ENCODE peak calls at places on chromosomes 11 and 22, in five cellular contexts. One of them, this sample, is unnamed.

GRCh38 chr22:37669586-37669985 is 5.8 kb upstream of the LGALS1 start:
- DNase-seq in WERI-Rb-1: no peak
- DNase-seq in PC-3: no peak
- DNase-seq in psoas muscle: no peak
- DNase-seq in kidney: no peak
- DNase-seq in this sample: no peak

GRCh38 chr11:18633256-18634139 is 644 bp downstream of the SPTY2D1 start:
- DNase-seq in WERI-Rb-1: no peak
- DNase-seq in kidney: no peak
- DNase-seq in PC-3: no peak
- DNase-seq in psoas muscle: no peak
- DNase-seq in this sample: no peak

GRCh38 chr11:48210052-48210451 is 6.6 kb upstream of the OR4B1 start:
- DNase-seq in PC-3: peak; percentile 35
- DNase-seq in WERI-Rb-1: no peak
- DNase-seq in psoas muscle: no peak
- DNase-seq in kidney: no peak
- DNase-seq in this sample: no peak

GRCh38 chr11:8757047-8757446 is 74.5 kb downstream of the RPL27A start:
- DNase-seq in psoas muscle: no peak
- DNase-seq in PC-3: peak; percentile 30
- DNase-seq in WERI-Rb-1: no peak
- DNase-seq in kidney: no peak
- DNase-seq in this sample: no peak

GRCh38 chr22:43234299-43234988 is 47.5 kb upstream of the TTLL12 start:
- DNase-seq in PC-3: no peak
- DNase-seq in kidney: no peak
- DNase-seq in psoas muscle: no peak
- DNase-seq in WERI-Rb-1: no peak
- DNase-seq in this sample: no peak

GRCh38 chr11:121419839-121420238 is 32.3 kb upstream of the SORL1 start:
- DNase-seq in WERI-Rb-1: no peak
- DNase-seq in psoas muscle: no peak
- DNase-seq in PC-3: no peak
- DNase-seq in kidney: no peak
- DNase-seq in this sample: no peak

GRCh38 chr22:47125603-47126002 is 363.2 kb downstream of the TBC1D22A start:
- DNase-seq in psoas muscle: no peak
- DNase-seq in PC-3: no peak
- DNase-seq in WERI-Rb-1: no peak
- DNase-seq in kidney: no peak
- DNase-seq in this sample: no peak

GRCh38 chr11:69260622-69261021 is 33.3 kb upstream of the MYEOV start:
- DNase-seq in WERI-Rb-1: no peak
- DNase-seq in psoas muscle: no peak
- DNase-seq in kidney: no peak
- DNase-seq in PC-3: no peak
- DNase-seq in this sample: no peak

GRCh38 chr11:110795124-110795624 is 82.9 kb upstream of the ARHGAP20 start:
- DNase-seq in PC-3: no peak
- DNase-seq in psoas muscle: no peak
- DNase-seq in kidney: no peak
- DNase-seq in WERI-Rb-1: no peak
- DNase-seq in this sample: no peak

GRCh38 chr22:46866591-46866990 is 104.1 kb downstream of the TBC1D22A start:
- DNase-seq in kidney: no peak
- DNase-seq in psoas muscle: no peak
- DNase-seq in WERI-Rb-1: no peak
- DNase-seq in PC-3: peak; percentile 56
- DNase-seq in this sample: no peak

GRCh38 chr22:28736296-28737155 is 5.1 kb downstream of the CHEK2 start:
- DNase-seq in psoas muscle: no peak
- DNase-seq in kidney: no peak
- DNase-seq in WERI-Rb-1: no peak
- DNase-seq in PC-3: no peak
- DNase-seq in this sample: peak; percentile 43

GRCh38 chr11:90213322-90213721 is 9.5 kb downstream of the CHORDC1 start:
- DNase-seq in kidney: no peak
- DNase-seq in PC-3: no peak
- DNase-seq in WERI-Rb-1: no peak
- DNase-seq in psoas muscle: no peak
- DNase-seq in this sample: no peak

GRCh38 chr11:119046489-119046888 is 10.5 kb downstream of the HYOU1 start:
- DNase-seq in PC-3: no peak
- DNase-seq in kidney: peak; percentile 46
- DNase-seq in WERI-Rb-1: no peak
- DNase-seq in psoas muscle: no peak
- DNase-seq in this sample: no peak

GRCh38 chr22:22208657-22209056 is 35.9 kb upstream of the VPREB1 start:
- DNase-seq in WERI-Rb-1: no peak
- DNase-seq in PC-3: no peak
- DNase-seq in kidney: no peak
- DNase-seq in psoas muscle: no peak
- DNase-seq in this sample: no peak

GRCh38 chr11:95134491-95134890 is 44.8 kb downstream of the ENDOD1 start:
- DNase-seq in kidney: no peak
- DNase-seq in WERI-Rb-1: peak; percentile 18
- DNase-seq in psoas muscle: no peak
- DNase-seq in PC-3: peak; percentile 95
- DNase-seq in this sample: no peak

GRCh38 chr22:38314992-38315800 is 2.0 kb downstream of the CSNK1E start:
- DNase-seq in psoas muscle: no peak
- DNase-seq in PC-3: no peak
- DNase-seq in kidney: no peak
- DNase-seq in WERI-Rb-1: no peak
- DNase-seq in this sample: no peak

GRCh38 chr11:78567209-78567608 is 7.5 kb downstream of the NARS2 start:
- DNase-seq in psoas muscle: no peak
- DNase-seq in PC-3: peak; percentile 79
- DNase-seq in kidney: no peak
- DNase-seq in WERI-Rb-1: no peak
- DNase-seq in this sample: no peak

GRCh38 chr11:386483-386882 is 7.5 kb upstream of the PKP3 start:
- DNase-seq in kidney: no peak
- DNase-seq in WERI-Rb-1: no peak
- DNase-seq in PC-3: no peak
- DNase-seq in psoas muscle: no peak
- DNase-seq in this sample: no peak

GRCh38 chr11:132430352-132431091 is 1060.1 kb downstream of the NTM start:
- DNase-seq in kidney: no peak
- DNase-seq in PC-3: no peak
- DNase-seq in WERI-Rb-1: no peak
- DNase-seq in psoas muscle: peak; percentile 55
- DNase-seq in this sample: no peak

GRCh38 chr11:31535479-31535878 is 25.9 kb downstream of the ELP4 start:
- DNase-seq in PC-3: no peak
- DNase-seq in psoas muscle: no peak
- DNase-seq in WERI-Rb-1: no peak
- DNase-seq in kidney: no peak
- DNase-seq in this sample: no peak

GRCh38 chr11:76030286-76030685 is 176.0 kb downstream of the WNT11 start:
- DNase-seq in psoas muscle: no peak
- DNase-seq in WERI-Rb-1: no peak
- DNase-seq in PC-3: peak; percentile 99
- DNase-seq in kidney: no peak
- DNase-seq in this sample: no peak

GRCh38 chr11:76574406-76574805 is 96.1 kb downstream of the LRRC32 start:
- DNase-seq in kidney: no peak
- DNase-seq in PC-3: no peak
- DNase-seq in psoas muscle: no peak
- DNase-seq in WERI-Rb-1: no peak
- DNase-seq in this sample: no peak

GRCh38 chr11:10400856-10401255 is 54.2 kb upstream of the AMPD3 start:
- DNase-seq in psoas muscle: no peak
- DNase-seq in WERI-Rb-1: no peak
- DNase-seq in PC-3: peak; percentile 35
- DNase-seq in kidney: no peak
- DNase-seq in this sample: no peak

GRCh38 chr11:1342946-1343345 is 33.5 kb upstream of the TOLLIP start:
- DNase-seq in WERI-Rb-1: no peak
- DNase-seq in psoas muscle: no peak
- DNase-seq in PC-3: no peak
- DNase-seq in kidney: no peak
- DNase-seq in this sample: no peak

GRCh38 chr11:114162719-114163123 is 103.2 kb downstream of the ZBTB16 start:
- DNase-seq in psoas muscle: peak; percentile 92
- DNase-seq in PC-3: peak; percentile 95
- DNase-seq in kidney: peak; percentile 95
- DNase-seq in WERI-Rb-1: no peak
- DNase-seq in this sample: no peak

GRCh38 chr22:40728731-40729189 is 49.5 kb downstream of the MCHR1 start:
- DNase-seq in PC-3: no peak
- DNase-seq in psoas muscle: no peak
- DNase-seq in kidney: no peak
- DNase-seq in WERI-Rb-1: peak; percentile 20
- DNase-seq in this sample: no peak

GRCh38 chr11:45180158-45180887 is 33.9 kb downstream of the PRDM11 start:
- DNase-seq in psoas muscle: peak; percentile 86
- DNase-seq in PC-3: peak; percentile 56
- DNase-seq in kidney: peak; percentile 87
- DNase-seq in WERI-Rb-1: peak; percentile 70
- DNase-seq in this sample: no peak

GRCh38 chr11:72378704-72379383 is 55.5 kb downstream of the CLPB start:
- DNase-seq in WERI-Rb-1: no peak
- DNase-seq in PC-3: no peak
- DNase-seq in psoas muscle: peak; percentile 83
- DNase-seq in kidney: no peak
- DNase-seq in this sample: no peak

GRCh38 chr22:44775862-44776261 is 23.5 kb downstream of the ARHGAP8 start:
- DNase-seq in kidney: peak; percentile 51
- DNase-seq in WERI-Rb-1: no peak
- DNase-seq in psoas muscle: no peak
- DNase-seq in PC-3: peak; percentile 21
- DNase-seq in this sample: no peak

GRCh38 chr22:36286096-36286957 is 33.4 kb downstream of the APOL1 start:
- DNase-seq in WERI-Rb-1: peak; percentile 73
- DNase-seq in kidney: peak; percentile 86
- DNase-seq in PC-3: peak; percentile 69
- DNase-seq in psoas muscle: peak; percentile 90
- DNase-seq in this sample: peak; percentile 64

DNA sequence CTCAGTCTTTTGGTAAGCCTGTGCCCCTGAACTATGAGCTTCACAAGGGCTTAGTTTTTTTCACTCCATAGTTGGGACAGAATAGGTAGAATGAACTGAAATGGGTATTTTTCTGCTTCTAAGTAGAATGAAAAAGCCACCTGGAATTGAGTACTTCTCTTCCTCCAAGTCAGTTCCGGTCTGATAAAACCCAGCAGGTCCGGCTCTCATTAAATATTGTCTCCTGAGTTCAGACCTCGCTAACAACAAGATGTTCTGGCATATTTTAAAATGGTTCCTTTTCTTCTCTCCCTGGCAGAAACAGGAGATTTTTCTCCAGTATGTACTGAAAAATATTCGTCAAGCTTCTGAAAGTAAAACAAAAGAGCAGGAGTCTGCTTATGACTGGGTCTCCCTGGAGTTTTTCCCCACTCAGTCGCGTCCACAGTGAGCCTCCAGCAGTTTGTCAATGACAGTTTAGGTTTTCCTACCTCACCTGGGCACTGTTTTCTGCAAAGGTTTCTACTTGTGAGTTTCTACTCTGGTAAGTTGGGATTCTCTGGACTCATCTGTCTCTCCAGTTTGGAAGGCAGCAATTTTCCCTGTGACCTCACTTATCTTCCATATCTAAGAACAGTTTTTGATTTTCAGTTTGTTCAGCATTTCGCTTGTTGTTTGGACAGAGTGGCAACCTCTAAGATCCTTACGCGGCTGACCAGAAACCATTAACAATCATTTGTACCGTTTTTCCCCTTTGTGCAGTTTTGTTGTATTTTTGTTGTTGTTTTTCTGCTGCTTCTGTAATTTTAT is 868.0 kb downstream of the METTL15 start:
- DNase-seq in psoas muscle: no peak
- DNase-seq in WERI-Rb-1: no peak
- DNase-seq in kidney: no peak
- DNase-seq in PC-3: no peak
- DNase-seq in this sample: no peak
- H3K4me3 ChIP-seq in psoas muscle: no peak overlapping the region
- H3K4me3 ChIP-seq in WERI-Rb-1: no peak overlapping the region
- H3K4me3 ChIP-seq in kidney: no peak overlapping the region
- H3K4me3 ChIP-seq in PC-3: no peak overlapping the region
- H3K4me3 ChIP-seq in this sample: no peak overlapping the region

DNA sequence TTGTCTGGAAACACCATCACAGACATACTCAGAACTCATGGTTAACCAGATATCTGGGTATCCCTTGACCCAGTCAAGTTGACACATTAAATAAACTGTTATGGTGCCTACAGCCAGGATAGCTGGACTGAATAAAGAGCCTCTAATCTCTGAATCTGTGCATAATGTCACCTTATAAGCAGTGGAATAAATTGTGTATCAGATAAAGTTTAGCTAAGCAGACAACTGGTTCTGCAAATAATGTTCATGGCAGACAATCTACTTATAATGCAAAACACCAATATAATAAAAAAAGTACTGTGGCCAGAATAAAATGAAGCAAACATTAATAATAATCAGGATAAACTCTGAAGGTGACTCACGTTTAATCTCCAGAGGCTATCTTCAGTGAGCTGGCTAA is 628.5 kb upstream of the FAT3 start:
- DNase-seq in psoas muscle: no peak
- DNase-seq in WERI-Rb-1: no peak
- DNase-seq in PC-3: peak; percentile 12
- DNase-seq in kidney: no peak
- DNase-seq in this sample: no peak
- H3K9me3 ChIP-seq in psoas muscle: no peaks in the 10 kb centered on the region
- H3K9me3 ChIP-seq in WERI-Rb-1: no peaks in the 10 kb centered on the region
- H3K9me3 ChIP-seq in PC-3: peaks cover 5% of the 10 kb centered on the region
- H3K9me3 ChIP-seq in kidney: no peaks in the 10 kb centered on the region
- H3K9me3 ChIP-seq in this sample: no peaks in the 10 kb centered on the region

DNA sequence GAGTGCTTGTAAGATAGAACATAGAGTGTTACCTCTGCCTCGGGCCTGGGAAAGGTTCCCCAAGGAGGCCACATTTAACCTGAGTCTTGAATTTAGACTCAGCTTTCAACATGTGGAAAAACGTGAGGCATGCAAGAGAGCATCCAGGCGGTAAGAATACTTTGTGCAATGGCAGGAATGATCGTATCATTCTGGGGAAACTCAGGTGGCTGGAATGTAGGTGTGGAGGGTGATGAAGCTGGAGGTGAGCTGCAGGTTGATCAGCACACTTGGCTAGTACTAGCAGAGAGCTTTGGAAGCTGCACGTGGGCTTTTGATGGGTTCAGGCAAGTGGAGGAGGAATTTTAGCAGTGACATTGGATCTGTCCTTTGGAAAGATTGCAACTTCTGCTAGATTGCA is 270.3 kb upstream of the RAG2 start:
- DNase-seq in WERI-Rb-1: no peak
- DNase-seq in kidney: no peak
- DNase-seq in PC-3: no peak
- DNase-seq in psoas muscle: no peak
- DNase-seq in this sample: no peak
- H3K27ac ChIP-seq in WERI-Rb-1: no peak overlapping the region
- H3K27ac ChIP-seq in kidney: no peak overlapping the region
- H3K27ac ChIP-seq in PC-3: no peak overlapping the region
- H3K27ac ChIP-seq in psoas muscle: no peak overlapping the region
- H3K27ac ChIP-seq in this sample: no peak overlapping the region

DNA sequence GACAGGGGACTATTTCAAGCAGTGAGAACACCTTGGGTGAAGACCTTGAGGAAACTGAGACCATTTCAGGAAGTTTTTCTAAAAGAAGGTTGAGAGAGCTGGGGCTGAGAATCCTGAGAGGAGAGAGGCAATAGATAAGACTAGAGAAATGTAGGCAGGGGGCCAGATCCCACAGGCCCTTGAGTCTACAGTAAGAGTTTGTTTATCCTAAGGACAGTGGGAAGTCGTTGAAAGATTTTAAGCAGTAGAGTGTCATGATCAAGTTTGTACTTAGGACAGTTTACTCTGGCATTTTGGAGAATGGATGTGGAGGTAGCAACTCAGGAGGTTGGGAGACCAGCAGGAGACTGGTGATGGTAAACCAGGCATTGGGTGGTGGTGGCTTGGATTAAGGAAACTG is 17.1 kb downstream of the HSD17B12 start:
- DNase-seq in WERI-Rb-1: no peak
- DNase-seq in psoas muscle: no peak
- DNase-seq in kidney: no peak
- DNase-seq in PC-3: no peak
- DNase-seq in this sample: no peak
- H3K4me3 ChIP-seq in WERI-Rb-1: no peak overlapping the region
- H3K4me3 ChIP-seq in psoas muscle: no peak overlapping the region
- H3K4me3 ChIP-seq in kidney: no peak overlapping the region
- H3K4me3 ChIP-seq in PC-3: no peak overlapping the region
- H3K4me3 ChIP-seq in this sample: no peak overlapping the region